ENCODE peak calls at places on chromosomes 4 and X, in four cellular contexts. One of them, this sample, is unnamed. For H3K36me3, the result is how much of the 10 kb centered on the place peaks cover.

GRCh38 chrX:115089419-115089818 is 72.0 kb upstream of the IL13RA2 start:
- DNase-seq in naive thymus-derived CD4-positive, alpha-beta T cell: no peak
- DNase-seq in Caco-2: no peak
- DNase-seq in tibial artery: no peak
- DNase-seq in this sample: no peak

GRCh38 chr4:17324431-17324830 is 187.5 kb downstream of the QDPR start:
- DNase-seq in tibial artery: no peak
- DNase-seq in Caco-2: peak
- DNase-seq in naive thymus-derived CD4-positive, alpha-beta T cell: peak
- DNase-seq in this sample: no peak

GRCh38 chr4:141002323-141002805 is 130.9 kb downstream of the RNF150 start:
- DNase-seq in tibial artery: no peak
- DNase-seq in Caco-2: no peak
- DNase-seq in naive thymus-derived CD4-positive, alpha-beta T cell: no peak
- DNase-seq in this sample: no peak

GRCh38 chr4:13476915-13477314 is 7.2 kb downstream of the RAB28 start:
- DNase-seq in tibial artery: no peak
- DNase-seq in naive thymus-derived CD4-positive, alpha-beta T cell: no peak
- DNase-seq in Caco-2: no peak
- DNase-seq in this sample: no peak

GRCh38 chr4:37908488-37909343 is 17.8 kb downstream of the TBC1D1 start:
- DNase-seq in tibial artery: no peak
- DNase-seq in Caco-2: no peak
- DNase-seq in naive thymus-derived CD4-positive, alpha-beta T cell: no peak
- DNase-seq in this sample: no peak

GRCh38 chr4:186265683-186266648 is at the start of gene F11:
- DNase-seq in tibial artery: no peak
- DNase-seq in Caco-2: no peak
- DNase-seq in naive thymus-derived CD4-positive, alpha-beta T cell: no peak
- DNase-seq in this sample: no peak

GRCh38 chr4:48141048-48141447 is 7.0 kb upstream of the TXK start:
- DNase-seq in Caco-2: peak
- DNase-seq in naive thymus-derived CD4-positive, alpha-beta T cell: peak
- DNase-seq in tibial artery: no peak
- DNase-seq in this sample: peak

GRCh38 chr4:55030606-55031005 is 94.8 kb downstream of the KDR start:
- DNase-seq in Caco-2: no peak
- DNase-seq in naive thymus-derived CD4-positive, alpha-beta T cell: no peak
- DNase-seq in tibial artery: no peak
- DNase-seq in this sample: peak

GRCh38 chr4:161815841-161816240 is 348.0 kb downstream of the FSTL5 start:
- DNase-seq in tibial artery: no peak
- DNase-seq in Caco-2: no peak
- DNase-seq in naive thymus-derived CD4-positive, alpha-beta T cell: no peak
- DNase-seq in this sample: no peak

GRCh38 chr4:8434251-8435073 is 6.1 kb downstream of the ACOX3 start:
- DNase-seq in tibial artery: no peak
- DNase-seq in naive thymus-derived CD4-positive, alpha-beta T cell: no peak
- DNase-seq in Caco-2: no peak
- DNase-seq in this sample: no peak

GRCh38 chr4:42995343-42995944 is 102.9 kb downstream of the GRXCR1 start:
- DNase-seq in naive thymus-derived CD4-positive, alpha-beta T cell: no peak
- DNase-seq in Caco-2: peak
- DNase-seq in tibial artery: no peak
- DNase-seq in this sample: no peak

GRCh38 chr4:788636-789297 is 37.2 kb downstream of the CPLX1 start:
- DNase-seq in tibial artery: no peak
- DNase-seq in naive thymus-derived CD4-positive, alpha-beta T cell: no peak
- DNase-seq in Caco-2: no peak
- DNase-seq in this sample: no peak

GRCh38 chrX:81708506-81708905 is 506.6 kb downstream of the SH3BGRL start:
- DNase-seq in Caco-2: no peak
- DNase-seq in tibial artery: no peak
- DNase-seq in naive thymus-derived CD4-positive, alpha-beta T cell: no peak
- DNase-seq in this sample: no peak

GRCh38 chrX:48696301-48697181 is at the start of gene SUV39H1:
- DNase-seq in Caco-2: peak
- DNase-seq in naive thymus-derived CD4-positive, alpha-beta T cell: peak
- DNase-seq in tibial artery: peak
- DNase-seq in this sample: peak

GRCh38 chr4:2135083-2135482 is 76.0 kb downstream of the NAT8L start:
- DNase-seq in Caco-2: no peak
- DNase-seq in tibial artery: no peak
- DNase-seq in naive thymus-derived CD4-positive, alpha-beta T cell: peak
- DNase-seq in this sample: no peak

GRCh38 chr4:186693159-186693815 is 30.4 kb downstream of the FAT1 start:
- DNase-seq in Caco-2: no peak
- DNase-seq in naive thymus-derived CD4-positive, alpha-beta T cell: no peak
- DNase-seq in tibial artery: peak
- DNase-seq in this sample: no peak

GRCh38 chr4:168451744-168452394 is 28.4 kb downstream of the DDX60L start:
- DNase-seq in Caco-2: peak
- DNase-seq in tibial artery: no peak
- DNase-seq in naive thymus-derived CD4-positive, alpha-beta T cell: no peak
- DNase-seq in this sample: peak

GRCh38 chr4:25441519-25442117 is 64.6 kb downstream of the ANAPC4 start:
- DNase-seq in naive thymus-derived CD4-positive, alpha-beta T cell: no peak
- DNase-seq in Caco-2: peak
- DNase-seq in tibial artery: peak
- DNase-seq in this sample: peak

GRCh38 chr4:156792462-156793085 is 179.0 kb downstream of the PDGFC start:
- DNase-seq in tibial artery: no peak
- DNase-seq in naive thymus-derived CD4-positive, alpha-beta T cell: no peak
- DNase-seq in Caco-2: no peak
- DNase-seq in this sample: no peak

GRCh38 chr4:70992354-70992753 is 1.1 kb upstream of the DCK start:
- DNase-seq in Caco-2: peak
- DNase-seq in tibial artery: no peak
- DNase-seq in naive thymus-derived CD4-positive, alpha-beta T cell: no peak
- DNase-seq in this sample: no peak
- H3K4me3 ChIP-seq in Caco-2: no peak
- H3K4me3 ChIP-seq in tibial artery: no peak
- H3K4me3 ChIP-seq in naive thymus-derived CD4-positive, alpha-beta T cell: peak
- H3K4me3 ChIP-seq in this sample: peak

GRCh38 chr4:119261986-119262385 is 49.5 kb downstream of the USP53 start:
- DNase-seq in naive thymus-derived CD4-positive, alpha-beta T cell: no peak
- DNase-seq in Caco-2: no peak
- DNase-seq in tibial artery: no peak
- DNase-seq in this sample: no peak

GRCh38 chr4:119264743-119265142 is 52.2 kb downstream of the USP53 start:
- DNase-seq in naive thymus-derived CD4-positive, alpha-beta T cell: no peak
- DNase-seq in Caco-2: no peak
- DNase-seq in tibial artery: no peak
- DNase-seq in this sample: no peak

GRCh38 chr4:119266153-119266552 is 53.6 kb downstream of the USP53 start:
- DNase-seq in naive thymus-derived CD4-positive, alpha-beta T cell: no peak
- DNase-seq in tibial artery: no peak
- DNase-seq in Caco-2: no peak
- DNase-seq in this sample: no peak

GRCh38 chr4:119260528-119260927 is 48.0 kb downstream of the USP53 start:
- DNase-seq in Caco-2: no peak
- DNase-seq in tibial artery: no peak
- DNase-seq in naive thymus-derived CD4-positive, alpha-beta T cell: no peak
- DNase-seq in this sample: no peak
- H3K36me3 ChIP-seq in Caco-2: under half
- H3K36me3 ChIP-seq in tibial artery: half or more
- H3K36me3 ChIP-seq in naive thymus-derived CD4-positive, alpha-beta T cell: under half
- H3K36me3 ChIP-seq in this sample: under half

GRCh38 chrX:153412746-153413720 is 1.8 kb downstream of the ZFP92 start:
- DNase-seq in tibial artery: no peak
- DNase-seq in Caco-2: no peak
- DNase-seq in naive thymus-derived CD4-positive, alpha-beta T cell: no peak
- DNase-seq in this sample: no peak

GRCh38 chrX:153411988-153412574 is 809 bp downstream of the ZFP92 start:
- DNase-seq in tibial artery: no peak
- DNase-seq in naive thymus-derived CD4-positive, alpha-beta T cell: no peak
- DNase-seq in Caco-2: no peak
- DNase-seq in this sample: no peak

GRCh38 chrX:153410328-153410727 is 944 bp upstream of the ZFP92 start:
- DNase-seq in Caco-2: no peak
- DNase-seq in tibial artery: no peak
- DNase-seq in naive thymus-derived CD4-positive, alpha-beta T cell: no peak
- DNase-seq in this sample: no peak

GRCh38 chrX:153410888-153411254 is 401 bp upstream of the ZFP92 start:
- DNase-seq in naive thymus-derived CD4-positive, alpha-beta T cell: no peak
- DNase-seq in Caco-2: no peak
- DNase-seq in tibial artery: no peak
- DNase-seq in this sample: no peak

DNA sequence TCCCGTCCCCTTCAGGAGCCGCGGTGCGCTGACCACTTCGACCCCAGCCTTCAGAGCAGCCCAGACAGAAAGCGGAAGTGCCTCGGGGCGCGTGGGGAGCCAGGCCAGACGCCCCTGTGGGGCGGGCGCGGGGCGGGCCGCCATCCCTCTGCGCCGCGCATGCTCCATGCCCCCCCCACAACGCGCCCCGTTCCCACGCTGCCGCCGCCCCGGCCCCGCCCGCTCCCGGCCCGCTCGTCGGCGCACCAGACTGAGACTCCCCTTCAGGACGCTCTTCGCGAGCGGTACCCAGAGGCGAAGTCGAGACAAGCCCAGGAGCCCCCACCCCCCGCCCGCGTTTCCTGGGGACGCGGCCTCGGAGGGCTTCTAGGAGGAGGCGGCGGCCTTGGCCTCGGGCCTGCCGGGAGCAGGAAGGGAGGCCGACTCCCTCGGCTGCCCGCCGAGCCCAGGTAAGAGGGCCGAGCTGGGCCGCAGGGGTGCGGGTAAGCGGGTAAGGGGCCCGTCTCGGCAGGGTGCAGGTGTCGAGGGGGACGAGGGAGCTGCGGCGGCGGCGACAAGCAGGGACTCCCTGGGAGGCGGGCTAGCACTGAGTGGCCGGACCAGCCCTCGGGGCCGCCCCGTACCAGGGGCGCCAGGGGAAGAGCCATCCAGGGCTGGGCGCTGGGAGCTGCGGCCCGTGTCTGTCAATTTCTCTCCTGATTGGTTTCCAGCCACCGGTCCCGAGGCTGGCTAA is at the start of gene ZFP92:
- DNase-seq in Caco-2: no peak
- DNase-seq in tibial artery: no peak
- DNase-seq in naive thymus-derived CD4-positive, alpha-beta T cell: peak
- DNase-seq in this sample: no peak
- H3K4me3 ChIP-seq in Caco-2: peak
- H3K4me3 ChIP-seq in tibial artery: peak
- H3K4me3 ChIP-seq in naive thymus-derived CD4-positive, alpha-beta T cell: peak
- H3K4me3 ChIP-seq in this sample: no peak

GRCh38 chr4:174099712-174100111 is 183.8 kb downstream of the FBXO8 start:
- DNase-seq in Caco-2: no peak
- DNase-seq in tibial artery: no peak
- DNase-seq in naive thymus-derived CD4-positive, alpha-beta T cell: no peak
- DNase-seq in this sample: no peak
- H3K36me3 ChIP-seq in Caco-2: under half
- H3K36me3 ChIP-seq in tibial artery: under half
- H3K36me3 ChIP-seq in naive thymus-derived CD4-positive, alpha-beta T cell: under half
- H3K36me3 ChIP-seq in this sample: under half

GRCh38 chrX:153225438-153226098 is 46.5 kb downstream of the MAGEA1 start:
- DNase-seq in tibial artery: no peak
- DNase-seq in Caco-2: no peak
- DNase-seq in naive thymus-derived CD4-positive, alpha-beta T cell: no peak
- DNase-seq in this sample: no peak
- H3K4me3 ChIP-seq in tibial artery: no peak
- H3K4me3 ChIP-seq in Caco-2: no peak
- H3K4me3 ChIP-seq in naive thymus-derived CD4-positive, alpha-beta T cell: no peak
- H3K4me3 ChIP-seq in this sample: no peak

DNA sequence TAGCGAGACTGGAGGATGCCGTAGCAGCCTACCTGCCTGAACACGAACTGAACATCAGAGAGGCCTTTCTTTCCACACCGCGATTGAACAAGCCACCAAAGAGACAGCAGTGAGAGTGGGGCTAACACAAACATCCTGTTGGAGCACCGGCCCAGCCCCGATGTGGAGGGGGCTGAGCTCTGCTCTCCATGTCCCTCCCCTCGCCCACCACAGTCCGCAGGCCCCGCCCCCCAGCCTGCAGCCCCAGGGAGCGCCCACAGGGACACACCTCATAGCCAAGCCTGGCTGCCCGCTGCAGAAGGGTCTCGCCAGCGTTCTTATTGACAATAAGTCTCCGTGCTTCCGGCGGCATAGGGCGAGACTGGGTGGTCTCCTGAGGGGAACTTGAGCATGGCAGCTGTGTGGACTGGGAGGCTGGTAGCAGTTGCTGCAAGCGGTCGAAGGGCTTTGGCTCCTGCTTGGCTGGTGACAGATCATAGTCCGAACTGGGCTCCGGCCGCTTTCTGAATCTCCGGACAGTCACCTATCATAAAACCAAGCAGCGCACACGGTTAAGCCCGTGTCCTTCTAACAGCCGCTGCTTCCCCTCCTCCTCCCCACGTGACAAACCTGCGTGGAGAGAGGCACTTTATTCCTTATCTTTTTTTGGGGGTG is 35.8 kb downstream of the BCOR start:
- DNase-seq in tibial artery: no peak
- DNase-seq in Caco-2: no peak
- DNase-seq in naive thymus-derived CD4-positive, alpha-beta T cell: peak
- DNase-seq in this sample: no peak
- H3K36me3 ChIP-seq in tibial artery: under half
- H3K36me3 ChIP-seq in Caco-2: under half
- H3K36me3 ChIP-seq in naive thymus-derived CD4-positive, alpha-beta T cell: under half
- H3K36me3 ChIP-seq in this sample: under half

DNA sequence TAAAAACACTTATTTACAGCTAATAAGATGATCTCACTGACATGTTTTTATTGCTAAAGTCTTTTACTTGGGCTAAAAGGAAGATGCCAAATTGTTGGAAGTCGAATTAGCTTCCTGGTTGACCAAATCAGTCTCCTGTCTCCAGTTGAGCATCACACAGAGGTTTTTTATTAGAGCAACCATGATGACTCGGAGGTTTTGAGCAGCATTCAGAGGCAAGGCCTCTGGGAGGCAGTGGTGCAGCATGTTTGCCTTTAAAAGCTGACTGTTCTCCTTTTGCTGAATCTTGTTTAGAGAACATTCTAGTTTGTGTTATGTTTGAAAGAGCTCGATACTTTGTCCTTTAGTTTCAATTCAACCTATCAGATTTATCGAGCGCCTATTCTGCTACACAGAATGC is 2.1 kb downstream of the UCHL1 start:
- DNase-seq in tibial artery: no peak
- DNase-seq in naive thymus-derived CD4-positive, alpha-beta T cell: no peak
- DNase-seq in Caco-2: peak
- DNase-seq in this sample: peak
- H3K4me3 ChIP-seq in tibial artery: no peak
- H3K4me3 ChIP-seq in naive thymus-derived CD4-positive, alpha-beta T cell: no peak
- H3K4me3 ChIP-seq in Caco-2: no peak
- H3K4me3 ChIP-seq in this sample: peak

GRCh38 chr4:143195581-143195980 is 10.9 kb downstream of the USP38 start:
- DNase-seq in naive thymus-derived CD4-positive, alpha-beta T cell: no peak
- DNase-seq in Caco-2: no peak
- DNase-seq in tibial artery: no peak
- DNase-seq in this sample: no peak

GRCh38 chr4:143199503-143199902 is 14.8 kb downstream of the USP38 start:
- DNase-seq in tibial artery: no peak
- DNase-seq in naive thymus-derived CD4-positive, alpha-beta T cell: no peak
- DNase-seq in Caco-2: no peak
- DNase-seq in this sample: no peak

DNA sequence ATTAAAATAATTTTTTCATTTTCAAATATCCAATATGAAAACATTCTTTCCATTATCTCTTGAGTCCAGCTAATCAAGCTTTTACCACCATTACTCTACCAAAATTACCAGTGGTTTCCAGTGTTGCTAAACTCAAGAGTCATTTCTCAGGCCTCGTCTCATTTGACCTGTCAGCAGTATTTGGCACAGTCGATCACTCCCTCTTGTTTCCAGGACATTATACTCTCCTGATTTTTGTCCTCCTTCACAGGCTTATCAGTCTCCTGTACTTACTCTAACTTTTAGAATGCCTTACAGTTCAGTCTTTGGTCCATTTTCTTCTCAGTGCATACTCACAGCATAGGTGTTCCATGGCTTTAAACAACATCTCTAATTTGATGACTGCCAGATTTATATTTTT is 11.6 kb downstream of the USP38 start:
- DNase-seq in tibial artery: no peak
- DNase-seq in Caco-2: no peak
- DNase-seq in naive thymus-derived CD4-positive, alpha-beta T cell: no peak
- DNase-seq in this sample: no peak
- H3K36me3 ChIP-seq in tibial artery: half or more
- H3K36me3 ChIP-seq in Caco-2: under half
- H3K36me3 ChIP-seq in naive thymus-derived CD4-positive, alpha-beta T cell: half or more
- H3K36me3 ChIP-seq in this sample: under half